ENCODE peak calls at places on chromosomes 6 and 20, in four cellular contexts. Z is effector memory CD4-positive, alpha-beta T cell; R is amniotic stem cell; I is HFF-Myc. W is an unnamed sample.

GRCh38 chr20:25739615-25740320 is 43.1 kb upstream of the ZNF337 start:
- DNase-seq in Z (no peak), R (no peak), I (peak; percentile 20), W (no peak)

GRCh38 chr20:62025832-62026563 is 39.7 kb downstream of the TAF4 start:
- DNase-seq in Z (no peak), R (peak; percentile 15), I (peak; percentile 56), W (peak; percentile 27)

GRCh38 chr20:59371429-59371828 is 71.0 kb downstream of the EDN3 start:
- DNase-seq in Z (no peak), R (no peak), I (no peak), W (no peak)

GRCh38 chr6:111417946-111418345 is 65.1 kb downstream of the REV3L start:
- DNase-seq in Z (no peak), R (no peak), I (no peak), W (no peak)

GRCh38 chr20:24095303-24095702 is 106.7 kb upstream of the GGTLC1 start:
- DNase-seq in Z (no peak), R (no peak), I (no peak), W (no peak)

GRCh38 chr6:17885079-17885478 is 102.4 kb downstream of the KIF13A start:
- DNase-seq in Z (no peak), R (no peak), I (no peak), W (no peak)

GRCh38 chr6:69019832-69020231 is 384.8 kb downstream of the ADGRB3 start:
- DNase-seq in Z (no peak), R (no peak), I (no peak), W (no peak)

GRCh38 chr6:47724300-47724699 is 25.9 kb downstream of the ADGRF4 start:
- DNase-seq in Z (no peak), R (no peak), I (no peak), W (no peak)

GRCh38 chr20:48406462-48407235 is 421.1 kb downstream of the PREX1 start:
- DNase-seq in Z (no peak), R (no peak), I (peak; percentile 5), W (no peak)

GRCh38 chr6:45990162-45990561 is 25.5 kb downstream of the CLIC5 start:
- DNase-seq in Z (no peak), R (no peak), I (no peak), W (no peak)

GRCh38 chr6:69584913-69585729 is 211.7 kb downstream of the LMBRD1 start:
- DNase-seq in Z (no peak), R (no peak), I (no peak), W (peak; percentile 23)

GRCh38 chr6:45420909-45421699 is 43.4 kb upstream of the SUPT3H start:
- DNase-seq in Z (no peak), R (no peak), I (no peak), W (no peak)

GRCh38 chr6:153790881-153791473 is 248.1 kb upstream of the OPRM1 start:
- DNase-seq in Z (no peak), R (no peak), I (no peak), W (no peak)

GRCh38 chr6:52513464-52513863 is 63.4 kb downstream of the TRAM2 start:
- DNase-seq in Z (no peak), R (no peak), I (no peak), W (no peak)

GRCh38 chr6:129709909-129710721 is at the start of gene ARHGAP18:
- DNase-seq in Z (peak; percentile 62), R (peak; percentile 88), I (peak; percentile 85), W (peak; percentile 83)

GRCh38 chr6:33679761-33680160 is 31.7 kb downstream of the UQCC2 start:
- DNase-seq in Z (no peak), R (no peak), I (no peak), W (no peak)

GRCh38 chr6:170445487-170445886 is 107.6 kb downstream of the PSMB1 start:
- DNase-seq in Z (no peak), R (no peak), I (no peak), W (no peak)

GRCh38 chr20:33837096-33837830 is 26.1 kb downstream of the CHMP4B start:
- DNase-seq in Z (no peak), R (no peak), I (no peak), W (peak; percentile 28)

GRCh38 chr6:14211596-14211961 is 94.0 kb downstream of the CD83 start:
- DNase-seq in Z (no peak), R (no peak), I (no peak), W (peak; percentile 40)

GRCh38 chr6:42315991-42316378 is 98.3 kb upstream of the MRPS10 start:
- DNase-seq in Z (no peak), R (peak; percentile 87), I (peak; percentile 93), W (no peak)

GRCh38 chr20:23367770-23368169 is 5.8 kb downstream of the GZF1 start:
- DNase-seq in Z (no peak), R (no peak), I (no peak), W (no peak)

GRCh38 chr6:45192556-45192955 is 135.6 kb upstream of the RUNX2 start:
- DNase-seq in Z (no peak), R (no peak), I (no peak), W (no peak)

GRCh38 chr20:3980260-3981131 is 34.9 kb downstream of the RNF24 start:
- DNase-seq in Z (no peak), R (peak; percentile 11), I (no peak), W (peak; percentile 32)

GRCh38 chr6:156776470-156776840 is 723 bp upstream of the ARID1B start:
- DNase-seq in Z (no peak), R (no peak), I (no peak), W (peak; percentile 51)

GRCh38 chr6:121791396-121792315 is 356.2 kb downstream of the GJA1 start:
- DNase-seq in Z (no peak), R (no peak), I (no peak), W (no peak)

GRCh38 chr6:130907687-130908086 is 80.5 kb downstream of the SMLR1 start:
- DNase-seq in Z (no peak), R (no peak), I (no peak), W (no peak)

GRCh38 chr20:1841554-1842140 is 53.6 kb upstream of the SIRPA start:
- DNase-seq in Z (no peak), R (no peak), I (no peak), W (no peak)

GRCh38 chr6:88814909-88815308 is 148.5 kb downstream of the RNGTT start:
- DNase-seq in Z (no peak), R (no peak), I (no peak), W (no peak)

GRCh38 chr6:66183982-66184555 is 477.0 kb upstream of the EYS start:
- DNase-seq in Z (no peak), R (no peak), I (no peak), W (no peak)

GRCh38 chr20:18637296-18637695 is 49.4 kb downstream of the DTD1 start:
- DNase-seq in Z (no peak), R (no peak), I (no peak), W (no peak)

GRCh38 chr6:144349690-144350132 is 64.6 kb downstream of the UTRN start:
- DNase-seq in Z (no peak), R (no peak), I (peak; percentile 31), W (peak; percentile 26)

GRCh38 chr6:31125162-31125561 is 4.9 kb upstream of the CDSN start:
- DNase-seq in Z (no peak), R (no peak), I (no peak), W (no peak)

GRCh38 chr20:21104466-21104761 is 1.7 kb downstream of the LINC00237 start:
- DNase-seq in Z (no peak), R (no peak), I (no peak), W (no peak)

GRCh38 chr6:35425284-35425683 is 26.9 kb upstream of the FANCE start:
- DNase-seq in Z (no peak), R (peak; percentile 54), I (peak; percentile 62), W (no peak)

GRCh38 chr20:44990957-44991356 is 24.6 kb downstream of the STK4 start:
- DNase-seq in Z (no peak), R (no peak), I (no peak), W (no peak)

GRCh38 chr20:42204261-42204660 is 586.1 kb upstream of the CHD6 start:
- DNase-seq in Z (no peak), R (no peak), I (no peak), W (no peak)

GRCh38 chr6:35727206-35727934 is 9.5 kb upstream of the ARMC12 start:
- DNase-seq in Z (no peak), R (no peak), I (no peak), W (peak; percentile 54)

GRCh38 chr20:23136893-23137745 is 51.0 kb upstream of the CD93 start:
- DNase-seq in Z (no peak), R (no peak), I (no peak), W (no peak)

W was measured in activated CD8-positive, alpha-beta T cell treated with anti-CD3 and anti-CD28 coated beads, Interleukin-2, amount 10 ng/mL, durations not matched to agents 7 days and 5 days.